ENCODE peak calls at places on chromosomes 2 and 18, in six cellular contexts. One of them, this sample, is unnamed.

GRCh38 chr2:61721382-61721781 is 132.5 kb downstream of the FAM161A start:
- DNase-seq in left ventricle myocardium inferior: no peak
- DNase-seq in psoas muscle: no peak
- DNase-seq in ovary: no peak
- DNase-seq in OCI-LY7: no peak
- DNase-seq in astrocyte of the spinal cord: no peak
- DNase-seq in this sample: no peak

GRCh38 chr2:174681099-174681982 is 82.9 kb downstream of the CHRNA1 start:
- DNase-seq in OCI-LY7: no peak
- DNase-seq in psoas muscle: no peak
- DNase-seq in left ventricle myocardium inferior: no peak
- DNase-seq in ovary: no peak
- DNase-seq in astrocyte of the spinal cord: peak
- DNase-seq in this sample: peak

GRCh38 chr2:136351684-136352083 is 233.7 kb upstream of the CXCR4 start:
- DNase-seq in psoas muscle: no peak
- DNase-seq in left ventricle myocardium inferior: no peak
- DNase-seq in ovary: no peak
- DNase-seq in OCI-LY7: no peak
- DNase-seq in astrocyte of the spinal cord: no peak
- DNase-seq in this sample: no peak

GRCh38 chr2:58569460-58570185 is 328.5 kb upstream of the FANCL start:
- DNase-seq in astrocyte of the spinal cord: no peak
- DNase-seq in psoas muscle: no peak
- DNase-seq in ovary: no peak
- DNase-seq in OCI-LY7: no peak
- DNase-seq in left ventricle myocardium inferior: no peak
- DNase-seq in this sample: no peak

GRCh38 chr2:134663451-134663850 is 55.3 kb downstream of the TMEM163 start:
- DNase-seq in ovary: no peak
- DNase-seq in psoas muscle: no peak
- DNase-seq in left ventricle myocardium inferior: no peak
- DNase-seq in OCI-LY7: no peak
- DNase-seq in astrocyte of the spinal cord: no peak
- DNase-seq in this sample: no peak

GRCh38 chr18:24372279-24372678 is 25.3 kb downstream of the OSBPL1A start:
- DNase-seq in psoas muscle: no peak
- DNase-seq in OCI-LY7: no peak
- DNase-seq in astrocyte of the spinal cord: no peak
- DNase-seq in left ventricle myocardium inferior: no peak
- DNase-seq in ovary: no peak
- DNase-seq in this sample: no peak

GRCh38 chr18:40407913-40408312 is 1547.1 kb upstream of the PIK3C3 start:
- DNase-seq in left ventricle myocardium inferior: no peak
- DNase-seq in OCI-LY7: no peak
- DNase-seq in astrocyte of the spinal cord: peak
- DNase-seq in psoas muscle: no peak
- DNase-seq in ovary: no peak
- DNase-seq in this sample: no peak

GRCh38 chr2:239910851-239911629 is 114.1 kb downstream of the NDUFA10 start:
- DNase-seq in psoas muscle: no peak
- DNase-seq in left ventricle myocardium inferior: peak
- DNase-seq in OCI-LY7: peak
- DNase-seq in astrocyte of the spinal cord: no peak
- DNase-seq in ovary: no peak
- DNase-seq in this sample: no peak

GRCh38 chr2:222655406-222655747 is 515 bp downstream of the FARSB start:
- DNase-seq in ovary: no peak
- DNase-seq in OCI-LY7: peak
- DNase-seq in psoas muscle: no peak
- DNase-seq in left ventricle myocardium inferior: no peak
- DNase-seq in astrocyte of the spinal cord: peak
- DNase-seq in this sample: no peak

GRCh38 chr2:168816369-168816768 is 13.9 kb downstream of the NOSTRIN start:
- DNase-seq in astrocyte of the spinal cord: peak
- DNase-seq in OCI-LY7: no peak
- DNase-seq in psoas muscle: no peak
- DNase-seq in left ventricle myocardium inferior: no peak
- DNase-seq in ovary: no peak
- DNase-seq in this sample: no peak

GRCh38 chr2:67626656-67627055 is 229.5 kb downstream of the ETAA1 start:
- DNase-seq in OCI-LY7: no peak
- DNase-seq in psoas muscle: no peak
- DNase-seq in left ventricle myocardium inferior: no peak
- DNase-seq in ovary: no peak
- DNase-seq in astrocyte of the spinal cord: peak
- DNase-seq in this sample: no peak

GRCh38 chr2:883260-884026 is 67.2 kb upstream of the SNTG2 start:
- DNase-seq in psoas muscle: no peak
- DNase-seq in ovary: no peak
- DNase-seq in astrocyte of the spinal cord: no peak
- DNase-seq in left ventricle myocardium inferior: no peak
- DNase-seq in OCI-LY7: no peak
- DNase-seq in this sample: no peak

GRCh38 chr2:2187196-2187595 is 143.9 kb downstream of the MYT1L start:
- DNase-seq in ovary: no peak
- DNase-seq in OCI-LY7: no peak
- DNase-seq in psoas muscle: no peak
- DNase-seq in left ventricle myocardium inferior: no peak
- DNase-seq in astrocyte of the spinal cord: no peak
- DNase-seq in this sample: no peak

GRCh38 chr18:37565985-37566478 is 434 bp upstream of the CELF4 start:
- DNase-seq in psoas muscle: peak
- DNase-seq in left ventricle myocardium inferior: peak
- DNase-seq in ovary: peak
- DNase-seq in OCI-LY7: no peak
- DNase-seq in astrocyte of the spinal cord: peak
- DNase-seq in this sample: no peak

GRCh38 chr18:77187201-77187600 is 54.6 kb upstream of the MBP start:
- DNase-seq in OCI-LY7: no peak
- DNase-seq in astrocyte of the spinal cord: no peak
- DNase-seq in left ventricle myocardium inferior: no peak
- DNase-seq in psoas muscle: no peak
- DNase-seq in ovary: no peak
- DNase-seq in this sample: no peak

GRCh38 chr2:2808551-2809058 is 477.5 kb upstream of the MYT1L start:
- DNase-seq in astrocyte of the spinal cord: no peak
- DNase-seq in left ventricle myocardium inferior: no peak
- DNase-seq in OCI-LY7: no peak
- DNase-seq in ovary: no peak
- DNase-seq in psoas muscle: no peak
- DNase-seq in this sample: no peak

GRCh38 chr2:16019617-16020351 is 79.4 kb downstream of the MYCN start:
- DNase-seq in astrocyte of the spinal cord: no peak
- DNase-seq in left ventricle myocardium inferior: no peak
- DNase-seq in psoas muscle: no peak
- DNase-seq in OCI-LY7: no peak
- DNase-seq in ovary: no peak
- DNase-seq in this sample: no peak

GRCh38 chr2:200086911-200087310 is 131.5 kb downstream of the MAIP1 start:
- DNase-seq in ovary: no peak
- DNase-seq in left ventricle myocardium inferior: no peak
- DNase-seq in OCI-LY7: no peak
- DNase-seq in astrocyte of the spinal cord: no peak
- DNase-seq in psoas muscle: no peak
- DNase-seq in this sample: no peak

GRCh38 chr2:231069379-231070054 is 12.8 kb downstream of the PSMD1 start:
- DNase-seq in ovary: no peak
- DNase-seq in OCI-LY7: no peak
- DNase-seq in astrocyte of the spinal cord: peak
- DNase-seq in left ventricle myocardium inferior: no peak
- DNase-seq in psoas muscle: no peak
- DNase-seq in this sample: no peak

GRCh38 chr2:3282056-3282998 is 95.3 kb downstream of the EIPR1 start:
- DNase-seq in psoas muscle: peak
- DNase-seq in astrocyte of the spinal cord: peak
- DNase-seq in ovary: peak
- DNase-seq in left ventricle myocardium inferior: peak
- DNase-seq in OCI-LY7: no peak
- DNase-seq in this sample: no peak

GRCh38 chr2:112728384-112729175 is 7.8 kb downstream of the NT5DC4 start:
- DNase-seq in psoas muscle: no peak
- DNase-seq in left ventricle myocardium inferior: no peak
- DNase-seq in ovary: no peak
- DNase-seq in OCI-LY7: no peak
- DNase-seq in astrocyte of the spinal cord: no peak
- DNase-seq in this sample: no peak

GRCh38 chr2:183371545-183371944 is 247.3 kb downstream of the NUP35 start:
- DNase-seq in psoas muscle: no peak
- DNase-seq in OCI-LY7: no peak
- DNase-seq in ovary: no peak
- DNase-seq in astrocyte of the spinal cord: no peak
- DNase-seq in left ventricle myocardium inferior: no peak
- DNase-seq in this sample: no peak

GRCh38 chr2:135074216-135074615 is 22.1 kb downstream of the RAB3GAP1 start:
- DNase-seq in OCI-LY7: no peak
- DNase-seq in ovary: no peak
- DNase-seq in astrocyte of the spinal cord: no peak
- DNase-seq in left ventricle myocardium inferior: no peak
- DNase-seq in psoas muscle: no peak
- DNase-seq in this sample: no peak

GRCh38 chr2:128422571-128422970 is 103.9 kb upstream of the HS6ST1 start:
- DNase-seq in astrocyte of the spinal cord: peak
- DNase-seq in psoas muscle: no peak
- DNase-seq in left ventricle myocardium inferior: no peak
- DNase-seq in OCI-LY7: no peak
- DNase-seq in ovary: no peak
- DNase-seq in this sample: no peak

GRCh38 chr2:47189635-47190034 is 34.5 kb upstream of the STPG4 start:
- DNase-seq in OCI-LY7: no peak
- DNase-seq in left ventricle myocardium inferior: no peak
- DNase-seq in ovary: no peak
- DNase-seq in psoas muscle: no peak
- DNase-seq in astrocyte of the spinal cord: peak
- DNase-seq in this sample: no peak

GRCh38 chr18:47260138-47260923 is 8.9 kb upstream of the SKOR2 start:
- DNase-seq in OCI-LY7: no peak
- DNase-seq in psoas muscle: peak
- DNase-seq in ovary: no peak
- DNase-seq in left ventricle myocardium inferior: peak
- DNase-seq in astrocyte of the spinal cord: peak
- DNase-seq in this sample: no peak

GRCh38 chr2:69717902-69718301 is 24.0 kb upstream of the ANXA4 start:
- DNase-seq in astrocyte of the spinal cord: peak
- DNase-seq in OCI-LY7: no peak
- DNase-seq in ovary: no peak
- DNase-seq in left ventricle myocardium inferior: no peak
- DNase-seq in psoas muscle: no peak
- DNase-seq in this sample: no peak

GRCh38 chr18:58640428-58640805 is 11.5 kb upstream of the ALPK2 start:
- DNase-seq in astrocyte of the spinal cord: no peak
- DNase-seq in OCI-LY7: no peak
- DNase-seq in ovary: no peak
- DNase-seq in psoas muscle: no peak
- DNase-seq in left ventricle myocardium inferior: no peak
- DNase-seq in this sample: no peak

GRCh38 chr2:214410918-214411554 is at the start of gene VWC2L:
- DNase-seq in astrocyte of the spinal cord: peak
- DNase-seq in OCI-LY7: peak
- DNase-seq in psoas muscle: peak
- DNase-seq in ovary: peak
- DNase-seq in left ventricle myocardium inferior: peak
- DNase-seq in this sample: peak

GRCh38 chr2:201942525-201942924 is 91.1 kb upstream of the FZD7 start:
- DNase-seq in astrocyte of the spinal cord: no peak
- DNase-seq in left ventricle myocardium inferior: no peak
- DNase-seq in ovary: no peak
- DNase-seq in psoas muscle: no peak
- DNase-seq in OCI-LY7: no peak
- DNase-seq in this sample: no peak

GRCh38 chr18:41690332-41691110 is 264.5 kb upstream of the PIK3C3 start:
- DNase-seq in ovary: no peak
- DNase-seq in astrocyte of the spinal cord: no peak
- DNase-seq in left ventricle myocardium inferior: no peak
- DNase-seq in OCI-LY7: no peak
- DNase-seq in psoas muscle: no peak
- DNase-seq in this sample: no peak

GRCh38 chr2:133303150-133303549 is 265.1 kb downstream of the NCKAP5 start:
- DNase-seq in OCI-LY7: no peak
- DNase-seq in psoas muscle: no peak
- DNase-seq in astrocyte of the spinal cord: peak
- DNase-seq in left ventricle myocardium inferior: no peak
- DNase-seq in ovary: no peak
- DNase-seq in this sample: no peak

GRCh38 chr2:128485761-128486639 is 167.3 kb upstream of the HS6ST1 start:
- DNase-seq in astrocyte of the spinal cord: no peak
- DNase-seq in psoas muscle: no peak
- DNase-seq in ovary: no peak
- DNase-seq in OCI-LY7: no peak
- DNase-seq in left ventricle myocardium inferior: no peak
- DNase-seq in this sample: no peak

DNA sequence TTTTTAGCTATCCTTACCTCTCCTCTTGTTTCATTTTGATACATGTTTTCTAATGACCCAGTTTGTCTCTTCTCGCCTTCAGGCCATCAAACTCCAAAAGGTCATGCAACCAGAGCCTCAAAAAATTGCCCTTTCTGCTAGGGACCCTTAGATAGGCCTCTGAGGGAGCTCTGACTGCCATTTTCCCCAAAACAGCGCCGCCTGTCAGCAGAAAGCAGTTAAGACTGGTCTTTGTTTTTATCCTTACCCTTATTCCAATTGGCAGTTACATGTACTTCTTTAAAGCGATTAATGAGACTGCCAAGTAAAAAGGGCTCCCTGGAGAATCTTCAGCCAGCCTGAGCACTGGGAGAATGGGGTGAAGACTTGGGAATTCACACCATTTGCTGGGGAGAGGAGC is 55.1 kb upstream of the RIT2 start:
- DNase-seq in ovary: no peak
- DNase-seq in astrocyte of the spinal cord: no peak
- DNase-seq in psoas muscle: no peak
- DNase-seq in left ventricle myocardium inferior: no peak
- DNase-seq in OCI-LY7: no peak
- DNase-seq in this sample: no peak
- TF ChIP-seq CTCF in ovary: no peak
- TF ChIP-seq CTCF in astrocyte of the spinal cord: no peak
- TF ChIP-seq CTCF in psoas muscle: no peak
- TF ChIP-seq CTCF in left ventricle myocardium inferior: no peak
- TF ChIP-seq CTCF in OCI-LY7: no peak
- TF ChIP-seq CTCF in this sample: no peak

GRCh38 chr2:24774373-24774772 is 18.8 kb downstream of the PTRHD1 start:
- DNase-seq in left ventricle myocardium inferior: no peak
- DNase-seq in OCI-LY7: no peak
- DNase-seq in ovary: no peak
- DNase-seq in astrocyte of the spinal cord: no peak
- DNase-seq in psoas muscle: no peak
- DNase-seq in this sample: no peak
- H3K4me3 ChIP-seq in left ventricle myocardium inferior: no peak
- H3K4me3 ChIP-seq in OCI-LY7: no peak
- H3K4me3 ChIP-seq in ovary: no peak
- H3K4me3 ChIP-seq in astrocyte of the spinal cord: no peak
- H3K4me3 ChIP-seq in psoas muscle: no peak
- H3K4me3 ChIP-seq in this sample: no peak

GRCh38 chr2:216689397-216689796 is 6.0 kb downstream of the IGFBP5 start:
- DNase-seq in psoas muscle: no peak
- DNase-seq in ovary: peak
- DNase-seq in OCI-LY7: no peak
- DNase-seq in left ventricle myocardium inferior: no peak
- DNase-seq in astrocyte of the spinal cord: no peak
- DNase-seq in this sample: no peak
- TF ChIP-seq CTCF in psoas muscle: no peak
- TF ChIP-seq CTCF in ovary: no peak
- TF ChIP-seq CTCF in OCI-LY7: no peak
- TF ChIP-seq CTCF in left ventricle myocardium inferior: no peak
- TF ChIP-seq CTCF in astrocyte of the spinal cord: no peak
- TF ChIP-seq CTCF in this sample: no peak

GRCh38 chr2:235679471-235679870 is 185.6 kb downstream of the AGAP1 start:
- DNase-seq in ovary: no peak
- DNase-seq in astrocyte of the spinal cord: no peak
- DNase-seq in psoas muscle: no peak
- DNase-seq in OCI-LY7: no peak
- DNase-seq in left ventricle myocardium inferior: no peak
- DNase-seq in this sample: no peak
- H3K4me3 ChIP-seq in ovary: no peak
- H3K4me3 ChIP-seq in astrocyte of the spinal cord: no peak
- H3K4me3 ChIP-seq in psoas muscle: no peak
- H3K4me3 ChIP-seq in OCI-LY7: no peak
- H3K4me3 ChIP-seq in left ventricle myocardium inferior: no peak
- H3K4me3 ChIP-seq in this sample: no peak

This sample was measured in Caco-2.